ENCODE peak calls at places on chromosomes 3 and 15, in nine cellular contexts. U is ecto neural progenitor cell; Q is Panc1; H is effector CD4-positive, alpha-beta T cell; N is endothelial cell; P is SK-MEL-5; Z is AG10803; V is HTR-8/SVneo; G is bronchial epithelial cell. W is an unnamed sample.

GRCh38 chr15:73782339-73782979 is 29.3 kb upstream of the INSYN1 start:
- DNase-seq in U (no peak), Q (no peak), H (no peak), N (no peak), P (no peak), Z (no peak), V (no peak), G (no peak), W (no peak)

GRCh38 chr15:62021991-62022600 is 38.2 kb downstream of the VPS13C start:
- DNase-seq in U (no peak), Q (no peak), H (no peak), N (no peak), P (peak; percentile 48), Z (no peak), V (no peak), G (no peak), W (no peak)

GRCh38 chr15:38320181-38320580 is 67.5 kb downstream of the SPRED1 start:
- DNase-seq in U (no peak), Q (no peak), H (no peak), N (no peak), P (no peak), Z (no peak), V (no peak), G (no peak), W (peak; percentile 8)

GRCh38 chr3:143608966-143609365 is 239.3 kb downstream of the SLC9A9 start:
- DNase-seq in U (no peak), Q (no peak), H (no peak), N (no peak), P (no peak), Z (peak; percentile 30), V (no peak), G (peak; percentile 72), W (peak; percentile 97)

GRCh38 chr3:121072128-121072527 is 164.1 kb downstream of the STXBP5L start:
- DNase-seq in U (no peak), Q (no peak), H (no peak), N (no peak), P (no peak), Z (no peak), V (no peak), G (no peak), W (no peak)

GRCh38 chr3:183825380-183826161 is at the start of gene MAP6D1:
- DNase-seq in U (peak; percentile 85), Q (no peak), H (peak; percentile 11), N (peak; percentile 52), P (peak; percentile 67), Z (peak; percentile 34), V (peak; percentile 86), G (peak; percentile 19), W (peak; percentile 52)

GRCh38 chr15:92958105-92958504 is 58.0 kb downstream of the CHD2 start:
- DNase-seq in U (no peak), Q (no peak), H (peak; percentile 42), N (no peak), P (peak; percentile 43), Z (peak; percentile 46), V (no peak), G (peak; percentile 69), W (peak; percentile 34)

GRCh38 chr15:68783226-68784054 is 37.3 kb downstream of the ANP32A start:
- DNase-seq in U (peak; percentile 49), Q (peak; percentile 8), H (peak; percentile 63), N (peak; percentile 49), P (peak; percentile 45), Z (no peak), V (no peak), G (no peak), W (no peak)

GRCh38 chr15:101657968-101658784 is 6.0 kb upstream of the TM2D3 start:
- DNase-seq in U (no peak), Q (no peak), H (no peak), N (no peak), P (no peak), Z (no peak), V (no peak), G (peak; percentile 43), W (no peak)

GRCh38 chr3:169362261-169362660 is 301.3 kb downstream of the MECOM start:
- DNase-seq in U (no peak), Q (no peak), H (no peak), N (no peak), P (peak; percentile 59), Z (peak; percentile 20), V (no peak), G (no peak), W (no peak)

GRCh38 chr15:42154576-42155355 is 1.7 kb downstream of the PLA2G4F start:
- DNase-seq in U (no peak), Q (no peak), H (no peak), N (no peak), P (no peak), Z (no peak), V (no peak), G (peak; percentile 40), W (no peak)

W was measured in LHCN-M2.